ENCODE peak calls at places on chromosomes 6 and 20, in seven cellular contexts. One of them, this sample, is unnamed.

GRCh38 chr20:61852268-61853072 is 213.2 kb downstream of the TAF4 start:
- DNase-seq in nucleus accumbens: no peak
- DNase-seq in PC-3: no peak
- DNase-seq in stimulated activated CD4-positive, alpha-beta T cell treated with anti-CD3 and anti-CD28 coated beads, Interleukin-2, amount 100 ng/mL, for 4 hours: no peak
- DNase-seq in lung: no peak
- DNase-seq in effector CD8-positive, alpha-beta T cell: no peak
- DNase-seq in AG09309: no peak
- DNase-seq in this sample: no peak

GRCh38 chr20:47568019-47568418 is 66.3 kb downstream of the NCOA3 start:
- DNase-seq in nucleus accumbens: no peak
- DNase-seq in PC-3: peak; percentile 89
- DNase-seq in stimulated activated CD4-positive, alpha-beta T cell treated with anti-CD3 and anti-CD28 coated beads, Interleukin-2, amount 100 ng/mL, for 4 hours: no peak
- DNase-seq in lung: no peak
- DNase-seq in effector CD8-positive, alpha-beta T cell: no peak
- DNase-seq in AG09309: peak; percentile 79
- DNase-seq in this sample: no peak

GRCh38 chr6:7153807-7154206 is 46.0 kb downstream of the RREB1 start:
- DNase-seq in nucleus accumbens: no peak
- DNase-seq in PC-3: no peak
- DNase-seq in stimulated activated CD4-positive, alpha-beta T cell treated with anti-CD3 and anti-CD28 coated beads, Interleukin-2, amount 100 ng/mL, for 4 hours: no peak
- DNase-seq in lung: no peak
- DNase-seq in effector CD8-positive, alpha-beta T cell: no peak
- DNase-seq in AG09309: no peak
- DNase-seq in this sample: no peak

GRCh38 chr6:17091122-17091521 is 10.7 kb upstream of the STMND1 start:
- DNase-seq in nucleus accumbens: no peak
- DNase-seq in PC-3: peak; percentile 43
- DNase-seq in stimulated activated CD4-positive, alpha-beta T cell treated with anti-CD3 and anti-CD28 coated beads, Interleukin-2, amount 100 ng/mL, for 4 hours: no peak
- DNase-seq in lung: no peak
- DNase-seq in effector CD8-positive, alpha-beta T cell: no peak
- DNase-seq in AG09309: no peak
- DNase-seq in this sample: no peak

GRCh38 chr6:109343518-109343917 is 38.7 kb downstream of the CD164 start:
- DNase-seq in nucleus accumbens: no peak
- DNase-seq in PC-3: no peak
- DNase-seq in stimulated activated CD4-positive, alpha-beta T cell treated with anti-CD3 and anti-CD28 coated beads, Interleukin-2, amount 100 ng/mL, for 4 hours: no peak
- DNase-seq in lung: no peak
- DNase-seq in effector CD8-positive, alpha-beta T cell: no peak
- DNase-seq in AG09309: no peak
- DNase-seq in this sample: no peak

GRCh38 chr6:16322666-16323312 is 84.4 kb downstream of the GMPR start:
- DNase-seq in nucleus accumbens: peak; percentile 70
- DNase-seq in PC-3: peak; percentile 5
- DNase-seq in stimulated activated CD4-positive, alpha-beta T cell treated with anti-CD3 and anti-CD28 coated beads, Interleukin-2, amount 100 ng/mL, for 4 hours: peak; percentile 69
- DNase-seq in lung: peak; percentile 56
- DNase-seq in effector CD8-positive, alpha-beta T cell: peak; percentile 44
- DNase-seq in AG09309: no peak
- DNase-seq in this sample: peak; percentile 39

GRCh38 chr20:44028868-44029847 is 114.5 kb downstream of the TOX2 start:
- DNase-seq in nucleus accumbens: no peak
- DNase-seq in PC-3: no peak
- DNase-seq in stimulated activated CD4-positive, alpha-beta T cell treated with anti-CD3 and anti-CD28 coated beads, Interleukin-2, amount 100 ng/mL, for 4 hours: no peak
- DNase-seq in lung: no peak
- DNase-seq in effector CD8-positive, alpha-beta T cell: no peak
- DNase-seq in AG09309: no peak
- DNase-seq in this sample: no peak

GRCh38 chr6:137424243-137424642 is 70.0 kb downstream of the OLIG3 start:
- DNase-seq in nucleus accumbens: no peak
- DNase-seq in PC-3: no peak
- DNase-seq in stimulated activated CD4-positive, alpha-beta T cell treated with anti-CD3 and anti-CD28 coated beads, Interleukin-2, amount 100 ng/mL, for 4 hours: no peak
- DNase-seq in lung: no peak
- DNase-seq in effector CD8-positive, alpha-beta T cell: no peak
- DNase-seq in AG09309: no peak
- DNase-seq in this sample: no peak

GRCh38 chr20:34579191-34579661 is 20.7 kb downstream of the MAP1LC3A start:
- DNase-seq in nucleus accumbens: peak; percentile 56
- DNase-seq in PC-3: peak; percentile 93
- DNase-seq in stimulated activated CD4-positive, alpha-beta T cell treated with anti-CD3 and anti-CD28 coated beads, Interleukin-2, amount 100 ng/mL, for 4 hours: no peak
- DNase-seq in lung: no peak
- DNase-seq in effector CD8-positive, alpha-beta T cell: no peak
- DNase-seq in AG09309: peak; percentile 60
- DNase-seq in this sample: no peak

GRCh38 chr20:59033616-59034165 is 1.6 kb upstream of the ATP5F1E start:
- DNase-seq in nucleus accumbens: no peak
- DNase-seq in PC-3: no peak
- DNase-seq in stimulated activated CD4-positive, alpha-beta T cell treated with anti-CD3 and anti-CD28 coated beads, Interleukin-2, amount 100 ng/mL, for 4 hours: no peak
- DNase-seq in lung: no peak
- DNase-seq in effector CD8-positive, alpha-beta T cell: no peak
- DNase-seq in AG09309: no peak
- DNase-seq in this sample: no peak

GRCh38 chr20:10550204-10551118 is 115.4 kb downstream of the SLX4IP start:
- DNase-seq in nucleus accumbens: no peak
- DNase-seq in PC-3: no peak
- DNase-seq in stimulated activated CD4-positive, alpha-beta T cell treated with anti-CD3 and anti-CD28 coated beads, Interleukin-2, amount 100 ng/mL, for 4 hours: no peak
- DNase-seq in lung: no peak
- DNase-seq in effector CD8-positive, alpha-beta T cell: no peak
- DNase-seq in AG09309: no peak
- DNase-seq in this sample: no peak

GRCh38 chr6:149075616-149076354 is 241.7 kb upstream of the TAB2 start:
- DNase-seq in nucleus accumbens: no peak
- DNase-seq in PC-3: peak; percentile 77
- DNase-seq in stimulated activated CD4-positive, alpha-beta T cell treated with anti-CD3 and anti-CD28 coated beads, Interleukin-2, amount 100 ng/mL, for 4 hours: no peak
- DNase-seq in lung: no peak
- DNase-seq in effector CD8-positive, alpha-beta T cell: no peak
- DNase-seq in AG09309: no peak
- DNase-seq in this sample: no peak

GRCh38 chr20:50138479-50139393 is 14.8 kb downstream of the PEDS1 start:
- DNase-seq in nucleus accumbens: peak; percentile 68
- DNase-seq in PC-3: no peak
- DNase-seq in stimulated activated CD4-positive, alpha-beta T cell treated with anti-CD3 and anti-CD28 coated beads, Interleukin-2, amount 100 ng/mL, for 4 hours: no peak
- DNase-seq in lung: no peak
- DNase-seq in effector CD8-positive, alpha-beta T cell: no peak
- DNase-seq in AG09309: no peak
- DNase-seq in this sample: no peak

GRCh38 chr6:85169189-85169588 is 280.7 kb upstream of the NT5E start:
- DNase-seq in nucleus accumbens: no peak
- DNase-seq in PC-3: no peak
- DNase-seq in stimulated activated CD4-positive, alpha-beta T cell treated with anti-CD3 and anti-CD28 coated beads, Interleukin-2, amount 100 ng/mL, for 4 hours: no peak
- DNase-seq in lung: no peak
- DNase-seq in effector CD8-positive, alpha-beta T cell: no peak
- DNase-seq in AG09309: no peak
- DNase-seq in this sample: no peak

GRCh38 chr6:13378669-13379590 is 50.6 kb upstream of the TBC1D7 start:
- DNase-seq in nucleus accumbens: no peak
- DNase-seq in PC-3: peak; percentile 36
- DNase-seq in stimulated activated CD4-positive, alpha-beta T cell treated with anti-CD3 and anti-CD28 coated beads, Interleukin-2, amount 100 ng/mL, for 4 hours: no peak
- DNase-seq in lung: no peak
- DNase-seq in effector CD8-positive, alpha-beta T cell: no peak
- DNase-seq in AG09309: no peak
- DNase-seq in this sample: no peak

GRCh38 chr6:121544691-121545090 is 109.2 kb downstream of the GJA1 start:
- DNase-seq in nucleus accumbens: no peak
- DNase-seq in PC-3: no peak
- DNase-seq in stimulated activated CD4-positive, alpha-beta T cell treated with anti-CD3 and anti-CD28 coated beads, Interleukin-2, amount 100 ng/mL, for 4 hours: no peak
- DNase-seq in lung: no peak
- DNase-seq in effector CD8-positive, alpha-beta T cell: no peak
- DNase-seq in AG09309: no peak
- DNase-seq in this sample: no peak

GRCh38 chr6:105748737-105749161 is 337.4 kb upstream of the PRDM1 start:
- DNase-seq in nucleus accumbens: no peak
- DNase-seq in PC-3: peak; percentile 51
- DNase-seq in stimulated activated CD4-positive, alpha-beta T cell treated with anti-CD3 and anti-CD28 coated beads, Interleukin-2, amount 100 ng/mL, for 4 hours: no peak
- DNase-seq in lung: peak; percentile 38
- DNase-seq in effector CD8-positive, alpha-beta T cell: no peak
- DNase-seq in AG09309: no peak
- DNase-seq in this sample: no peak

GRCh38 chr6:20340459-20340858 is 61.2 kb upstream of the E2F3 start:
- DNase-seq in nucleus accumbens: no peak
- DNase-seq in PC-3: no peak
- DNase-seq in stimulated activated CD4-positive, alpha-beta T cell treated with anti-CD3 and anti-CD28 coated beads, Interleukin-2, amount 100 ng/mL, for 4 hours: no peak
- DNase-seq in lung: no peak
- DNase-seq in effector CD8-positive, alpha-beta T cell: no peak
- DNase-seq in AG09309: no peak
- DNase-seq in this sample: no peak

GRCh38 chr20:35731862-35732643 is 10.0 kb downstream of the RBM39 start:
- DNase-seq in nucleus accumbens: no peak
- DNase-seq in PC-3: no peak
- DNase-seq in stimulated activated CD4-positive, alpha-beta T cell treated with anti-CD3 and anti-CD28 coated beads, Interleukin-2, amount 100 ng/mL, for 4 hours: no peak
- DNase-seq in lung: no peak
- DNase-seq in effector CD8-positive, alpha-beta T cell: no peak
- DNase-seq in AG09309: no peak
- DNase-seq in this sample: no peak

GRCh38 chr6:111880181-111880944 is 7.1 kb upstream of the FYN start:
- DNase-seq in nucleus accumbens: no peak
- DNase-seq in PC-3: peak; percentile 22
- DNase-seq in stimulated activated CD4-positive, alpha-beta T cell treated with anti-CD3 and anti-CD28 coated beads, Interleukin-2, amount 100 ng/mL, for 4 hours: no peak
- DNase-seq in lung: no peak
- DNase-seq in effector CD8-positive, alpha-beta T cell: no peak
- DNase-seq in AG09309: no peak
- DNase-seq in this sample: no peak

GRCh38 chr6:39927159-39927558 is 7.1 kb downstream of the MOCS1 start:
- DNase-seq in nucleus accumbens: no peak
- DNase-seq in PC-3: peak; percentile 74
- DNase-seq in stimulated activated CD4-positive, alpha-beta T cell treated with anti-CD3 and anti-CD28 coated beads, Interleukin-2, amount 100 ng/mL, for 4 hours: no peak
- DNase-seq in lung: no peak
- DNase-seq in effector CD8-positive, alpha-beta T cell: no peak
- DNase-seq in AG09309: no peak
- DNase-seq in this sample: no peak

GRCh38 chr6:21802611-21802899 is 209.0 kb downstream of the SOX4 start:
- DNase-seq in nucleus accumbens: no peak
- DNase-seq in PC-3: no peak
- DNase-seq in stimulated activated CD4-positive, alpha-beta T cell treated with anti-CD3 and anti-CD28 coated beads, Interleukin-2, amount 100 ng/mL, for 4 hours: no peak
- DNase-seq in lung: no peak
- DNase-seq in effector CD8-positive, alpha-beta T cell: no peak
- DNase-seq in AG09309: no peak
- DNase-seq in this sample: no peak

GRCh38 chr20:40691566-40692239 is 2.7 kb upstream of the MAFB start:
- DNase-seq in nucleus accumbens: no peak
- DNase-seq in PC-3: no peak
- DNase-seq in stimulated activated CD4-positive, alpha-beta T cell treated with anti-CD3 and anti-CD28 coated beads, Interleukin-2, amount 100 ng/mL, for 4 hours: no peak
- DNase-seq in lung: no peak
- DNase-seq in effector CD8-positive, alpha-beta T cell: no peak
- DNase-seq in AG09309: no peak
- DNase-seq in this sample: no peak

GRCh38 chr20:6053776-6054688 is at the start of gene LRRN4:
- DNase-seq in nucleus accumbens: no peak
- DNase-seq in PC-3: peak; percentile 96
- DNase-seq in stimulated activated CD4-positive, alpha-beta T cell treated with anti-CD3 and anti-CD28 coated beads, Interleukin-2, amount 100 ng/mL, for 4 hours: no peak
- DNase-seq in lung: peak; percentile 71
- DNase-seq in effector CD8-positive, alpha-beta T cell: no peak
- DNase-seq in AG09309: no peak
- DNase-seq in this sample: no peak